ENCODE peak calls at places on chromosomes 4 and X, in five cellular contexts. K, B, P, Q and G are unnamed samples.

GRCh38 chr4:124055896-124056295 is 656.6 kb downstream of the ANKRD50 start:
- DNase-seq in Q (no peak), B (no peak), P (no peak), K (no peak), G (no peak)

GRCh38 chrX:27555514-27555913 is 34.6 kb upstream of the DCAF8L2 start:
- DNase-seq in P (no peak), Q (no peak), B (peak; percentile 18), K (peak; percentile 19), G (no peak)

GRCh38 chr4:95835672-95836071 is 4.2 kb upstream of the PDHA2 start:
- DNase-seq in P (no peak), K (peak; percentile 22), Q (no peak), B (peak; percentile 24), G (no peak)

GRCh38 chrX:15797707-15798106 is 7.4 kb downstream of the ZRSR2 start:
- DNase-seq in B (no peak), K (no peak), Q (no peak), P (no peak), G (no peak)

GRCh38 chr4:107718351-107718965 is 1.6 kb downstream of the PAPSS1 start:
- DNase-seq in P (no peak), K (peak; percentile 19), B (no peak), Q (no peak), G (no peak)

GRCh38 chr4:180618396-180618795 is 1624.8 kb upstream of the TENM3 start:
- DNase-seq in Q (no peak), K (peak; percentile 6), P (no peak), B (no peak), G (no peak)

GRCh38 chr4:80237992-80238391 is 28.5 kb upstream of the FGF5 start:
- DNase-seq in Q (no peak), P (no peak), K (peak; percentile 82), B (no peak), G (no peak)

GRCh38 chr4:118834070-118834469 is 1.9 kb downstream of the SEC24D start:
- DNase-seq in P (no peak), K (peak; percentile 34), Q (no peak), B (no peak), G (no peak)

GRCh38 chrX:143988356-143988755 is 104.5 kb downstream of the UBE2NL start:
- DNase-seq in P (no peak), Q (no peak), B (no peak), K (no peak), G (no peak)

GRCh38 chr4:7872264-7872771 is 67.3 kb downstream of the AFAP1 start:
- DNase-seq in Q (no peak), K (no peak), P (peak; percentile 59), B (no peak), G (no peak)

GRCh38 chr4:41257257-41257900 is 651 bp downstream of the UCHL1 start:
- DNase-seq in K (peak; percentile 69), Q (no peak), B (peak; percentile 53), P (peak; percentile 23), G (no peak)

GRCh38 chrX:20545538-20545937 is 278.8 kb upstream of the RPS6KA3 start:
- DNase-seq in B (no peak), Q (no peak), P (no peak), K (no peak), G (no peak)

GRCh38 chr4:26256016-26256415 is 64.8 kb upstream of the RBPJ start:
- DNase-seq in Q (no peak), K (no peak), P (no peak), B (no peak), G (no peak)

GRCh38 chrX:64842492-64842891 is 133.8 kb downstream of the ZC4H2 start:
- DNase-seq in B (no peak), P (no peak), K (no peak), Q (no peak), G (no peak)
- H3K9me3 ChIP-seq in B (no peaks in the 10 kb centered on the region), P (no peaks in the 10 kb centered on the region), K (no peaks in the 10 kb centered on the region), Q (no peaks in the 10 kb centered on the region), G (peaks cover 37% of the 10 kb centered on the region)

DNA sequence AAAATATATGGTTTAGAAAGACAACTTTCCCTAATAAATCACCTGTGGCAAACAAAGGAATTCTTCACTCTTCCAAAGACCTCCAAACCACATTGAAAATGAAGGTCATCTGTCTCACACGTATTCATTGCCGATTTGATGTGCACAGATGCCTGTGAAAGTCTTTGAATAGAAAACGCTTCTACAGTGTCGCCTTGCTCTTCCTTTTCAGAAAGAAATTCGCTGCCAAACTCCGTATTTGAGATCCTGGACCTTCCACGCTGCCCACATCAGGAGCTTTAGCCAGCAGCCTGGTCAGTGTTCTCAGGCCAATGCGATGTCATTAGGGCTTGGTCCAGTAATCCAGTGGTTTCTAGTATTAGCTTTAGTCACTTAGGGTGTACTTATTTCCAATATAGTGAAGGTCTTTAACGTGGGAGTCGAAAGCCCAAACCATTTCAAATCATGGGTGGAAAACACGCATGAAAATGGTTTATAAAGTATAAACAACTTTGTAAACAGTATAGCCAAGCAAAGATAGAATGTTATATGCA is 22.1 kb downstream of the SPINK2 start:
- DNase-seq in B (no peak), P (no peak), Q (no peak), K (peak; percentile 38), G (no peak)
- H3K27ac ChIP-seq in B (no peak overlapping the region), P (peak overlapping the region; percentile 80), Q (peak overlapping the region; percentile 74), K (no peak overlapping the region), G (no peak overlapping the region)

DNA sequence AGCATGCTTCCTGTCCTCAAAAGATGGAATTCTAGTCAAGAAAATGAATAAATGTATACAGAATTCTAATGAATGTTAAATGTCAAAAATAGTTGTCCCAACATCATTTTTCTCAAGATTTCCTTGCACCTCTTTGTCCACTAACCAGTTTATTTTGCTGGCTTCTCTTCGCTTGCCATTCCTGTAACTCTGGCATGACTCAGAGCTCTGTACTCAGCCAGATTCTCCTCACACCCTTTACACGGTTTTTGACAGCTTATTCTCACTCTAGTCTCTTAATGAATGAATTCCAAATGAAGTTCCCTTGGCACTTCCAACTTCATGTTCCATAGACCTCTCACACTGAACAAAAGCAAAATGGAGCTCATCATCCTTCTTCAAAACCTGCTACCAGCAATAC is 419.3 kb upstream of the SLIT2 start:
- DNase-seq in P (no peak), Q (no peak), B (no peak), K (peak; percentile 6), G (no peak)
- H3K9me3 ChIP-seq in P (no peaks in the 10 kb centered on the region), Q (no peaks in the 10 kb centered on the region), B (peaks cover 7% of the 10 kb centered on the region), K (no peaks in the 10 kb centered on the region), G (no peaks in the 10 kb centered on the region)

DNA sequence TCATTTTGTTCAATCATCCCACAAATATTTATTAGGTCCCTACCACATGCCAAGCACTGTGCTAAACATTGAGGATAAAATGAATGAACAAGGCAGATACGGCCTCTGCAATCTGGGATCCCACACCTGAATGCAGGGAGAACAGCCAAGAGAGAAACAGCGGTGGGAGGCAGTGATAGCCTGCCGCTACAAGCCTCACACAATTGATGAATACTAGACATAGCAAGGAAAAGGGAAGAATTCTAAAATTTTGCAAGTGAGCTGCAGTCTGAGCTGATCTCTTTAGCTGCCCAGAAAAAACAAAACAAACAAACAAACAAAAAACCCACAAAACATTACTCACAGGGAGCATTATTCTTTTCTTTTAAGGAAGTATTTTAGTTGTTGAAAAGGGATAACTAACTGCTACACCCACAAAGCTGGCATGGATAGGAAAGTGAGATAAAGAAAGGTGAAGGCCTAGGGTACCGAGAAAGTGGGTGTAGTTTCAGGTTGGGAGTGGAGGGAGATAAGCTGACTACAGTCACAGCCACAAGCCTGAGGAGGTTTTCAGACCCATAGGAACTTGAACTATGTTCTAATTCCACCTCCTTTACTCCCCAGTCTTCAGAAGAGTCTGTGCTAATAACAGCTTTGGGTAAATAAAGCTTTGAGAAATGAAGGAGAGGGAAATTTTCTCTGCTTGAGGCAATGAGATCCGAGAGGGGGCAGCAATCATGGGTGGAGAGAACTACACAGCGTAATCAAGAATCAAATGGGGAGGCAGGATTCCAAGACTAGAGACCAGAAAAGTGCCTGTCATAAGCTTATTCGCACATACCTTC is 85.4 kb downstream of the SH3RF1 start:
- DNase-seq in K (no peak), Q (no peak), B (no peak), P (no peak), G (no peak)
- H3K27ac ChIP-seq in K (no peak overlapping the region), Q (no peak overlapping the region), B (peak overlapping the region; percentile 25), P (no peak overlapping the region), G (no peak overlapping the region)

DNA sequence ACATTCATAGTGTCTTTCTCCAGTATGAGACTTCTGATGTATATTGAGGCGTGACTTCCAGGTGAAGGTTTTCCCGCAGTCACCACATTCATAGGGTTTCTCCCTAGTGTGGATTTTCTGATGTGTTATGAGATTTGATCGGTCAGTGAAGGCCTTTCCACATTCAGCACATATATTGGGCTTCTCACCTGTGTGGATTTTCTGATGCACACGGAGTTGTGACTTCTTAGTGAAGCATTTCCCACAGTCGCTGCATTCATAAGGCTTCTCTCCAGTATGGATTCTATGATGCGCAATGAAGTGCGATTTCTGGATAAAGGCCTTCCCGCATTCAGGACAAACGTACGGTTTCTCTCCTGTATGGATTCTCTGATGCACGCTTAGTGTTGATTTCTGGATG is 35.4 kb downstream of the ZNF41 start:
- DNase-seq in P (no peak), Q (no peak), K (no peak), B (no peak), G (no peak)
- H3K9me3 ChIP-seq in P (peaks cover 55% of the 10 kb centered on the region), Q (peaks cover 57% of the 10 kb centered on the region), K (peaks cover 87% of the 10 kb centered on the region), B (peaks cover 67% of the 10 kb centered on the region), G (peaks cover 12% of the 10 kb centered on the region)

DNA sequence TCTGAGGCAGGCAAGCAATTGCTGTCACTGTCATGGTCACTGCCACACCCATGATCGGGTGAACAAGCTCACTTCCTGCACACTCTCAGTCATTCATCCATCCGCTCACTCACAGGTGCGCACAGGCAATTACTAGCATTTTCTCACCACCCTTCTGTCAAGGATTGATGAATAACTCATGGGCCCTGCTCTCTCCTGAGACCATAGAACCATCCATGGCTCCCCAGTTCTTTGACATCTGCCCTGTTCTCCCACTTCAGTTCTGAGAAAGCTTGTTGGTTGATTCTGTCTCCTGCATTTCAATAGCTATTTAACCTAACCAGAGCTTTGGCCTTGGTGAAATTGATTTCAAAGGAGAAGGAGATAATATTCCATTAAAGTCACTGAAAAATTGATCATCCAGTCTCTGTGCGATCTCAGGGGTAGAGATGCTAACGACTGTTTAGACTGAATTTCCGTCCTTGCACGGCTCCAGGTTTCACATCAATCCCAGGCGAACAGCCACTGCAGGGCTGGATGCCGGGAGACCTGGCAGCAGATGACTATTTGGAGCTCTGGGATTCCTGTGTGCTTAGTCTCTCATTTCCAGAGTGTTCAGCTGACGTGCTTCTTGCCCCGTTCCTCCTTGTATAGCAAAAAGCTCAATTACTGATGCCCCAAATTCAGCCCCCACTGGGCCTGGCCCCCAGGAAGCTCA is 36.8 kb upstream of the ADRA2C start:
- DNase-seq in K (no peak), P (peak; percentile 55), B (no peak), Q (no peak), G (no peak)
- H3K27ac ChIP-seq in K (no peak overlapping the region), P (peak overlapping the region; percentile 88), B (no peak overlapping the region), Q (peak overlapping the region; percentile 55), G (no peak overlapping the region)

DNA sequence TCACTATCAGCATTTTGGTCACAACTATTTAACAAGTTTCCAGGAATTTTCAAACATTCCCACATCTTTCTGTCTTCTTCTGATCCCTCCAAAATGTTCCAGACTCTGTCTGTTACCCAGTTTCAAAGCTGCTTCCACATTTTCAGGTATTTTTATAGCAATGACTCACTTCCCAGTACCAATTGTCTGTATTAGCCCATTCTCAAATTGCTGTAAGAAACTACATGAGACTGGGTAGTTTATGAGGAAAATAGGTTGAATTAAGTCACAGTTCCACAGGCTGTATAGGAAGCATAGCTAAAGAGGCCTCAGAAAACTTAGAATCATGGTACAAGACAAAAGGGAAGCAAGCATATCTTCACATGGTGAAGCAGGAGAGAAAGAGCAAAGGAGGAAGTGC is 475.0 kb upstream of the PCDH7 start:
- DNase-seq in P (no peak), Q (no peak), B (no peak), K (no peak), G (no peak)
- H3K9me3 ChIP-seq in P (no peaks in the 10 kb centered on the region), Q (no peaks in the 10 kb centered on the region), B (no peaks in the 10 kb centered on the region), K (peaks cover 30% of the 10 kb centered on the region), G (no peaks in the 10 kb centered on the region)